ENCODE peak calls at places on chromosomes 3 and 15, in ten cellular contexts. G is fibroblast of pulmonary artery; P is brain microvascular endothelial cell; L is coronary artery; M is stomach; T is Peyer's patch; Y is H7; Z is adrenal gland; C is OCI-LY7; H is CD8-positive, alpha-beta T cell. J is an unnamed sample.

GRCh38 chr15:74682954-74683353 is 12.9 kb downstream of the EDC3 start:
- DNase-seq in L (no peak), H (no peak), C (no peak), M (no peak), Z (no peak), G (no peak), Y (no peak), P (no peak), T (no peak), J (no peak)

GRCh38 chr3:181886676-181887075 is 175.0 kb downstream of the SOX2 start:
- DNase-seq in H (no peak), T (no peak), L (no peak), M (no peak), P (no peak), G (no peak), Z (no peak), C (no peak), Y (no peak), J (no peak)

GRCh38 chr3:131602011-131602779 is 99.4 kb upstream of the MRPL3 start:
- DNase-seq in M (no peak), H (no peak), P (no peak), T (no peak), Y (no peak), C (no peak), G (no peak), Z (no peak), L (no peak), J (no peak)

GRCh38 chr15:78059110-78059839 is 18.2 kb downstream of the TBC1D2B start:
- DNase-seq in T (no peak), M (no peak), Z (no peak), G (peak), H (no peak), C (peak), Y (no peak), L (no peak), P (no peak), J (no peak)

GRCh38 chr15:31349233-31350141 is 22.9 kb downstream of the KLF13 start:
- DNase-seq in Z (no peak), Y (no peak), P (no peak), M (no peak), C (no peak), H (no peak), G (no peak), T (no peak), L (no peak), J (no peak)

GRCh38 chr3:176714034-176714433 is 483.2 kb downstream of the TBL1XR1 start:
- DNase-seq in C (no peak), M (no peak), Z (no peak), T (no peak), Y (no peak), L (no peak), P (no peak), G (no peak), H (no peak), J (no peak)

GRCh38 chr3:18189651-18190050 is 235.5 kb downstream of the SATB1 start:
- DNase-seq in P (peak), Z (no peak), G (no peak), C (no peak), Y (no peak), T (no peak), L (no peak), M (no peak), H (no peak), J (no peak)

GRCh38 chr15:76674883-76675282 is 230.3 kb downstream of the SCAPER start:
- DNase-seq in G (peak), P (peak), L (no peak), M (no peak), Z (no peak), H (no peak), C (no peak), T (no peak), Y (no peak), J (no peak)

GRCh38 chr3:63972196-63972595 is 51.1 kb downstream of the PSMD6 start:
- DNase-seq in Y (no peak), Z (no peak), G (peak), M (no peak), L (no peak), H (no peak), P (peak), C (no peak), T (no peak), J (no peak)

GRCh38 chr3:94862703-94863102 is 799.8 kb downstream of the NSUN3 start:
- DNase-seq in G (peak), Y (peak), L (peak), P (peak), T (no peak), C (peak), Z (peak), H (no peak), M (no peak), J (no peak)

DNA sequence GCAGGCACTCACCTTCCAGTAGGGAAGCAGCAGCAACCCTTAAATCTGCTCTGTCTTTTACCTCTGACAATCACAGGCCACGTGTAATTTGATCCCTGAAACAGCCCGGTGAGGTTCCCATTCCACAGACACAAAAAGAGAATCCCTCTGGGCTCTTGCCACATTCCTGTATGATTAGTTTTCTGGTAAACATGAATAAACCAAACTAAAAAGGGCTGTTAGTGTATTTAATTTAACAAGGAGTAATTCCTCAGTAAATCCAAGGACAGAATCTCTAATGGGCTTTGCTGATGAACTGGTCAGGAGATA is 186.9 kb downstream of the FAM43A start:
- DNase-seq in C (no peak), Z (no peak), H (no peak), G (peak), M (no peak), L (no peak), Y (peak), T (no peak), P (no peak), J (no peak)
- H3K4me3 ChIP-seq in C (no peak), Z (no peak), H (no peak), G (no peak), M (no peak), L (no peak), Y (no peak), T (no peak), P (no peak), J (no peak)

GRCh38 chr3:62951037-62951613 is 75.9 kb upstream of the CADPS start:
- DNase-seq in L (no peak), G (no peak), C (no peak), T (no peak), Z (no peak), M (no peak), Y (no peak), P (no peak), H (no peak), J (no peak)
- H3K4me3 ChIP-seq in L (no peak), G (no peak), C (no peak), T (no peak), Z (no peak), M (no peak), Y (peak), P (no peak), H (no peak), J (no peak)

GRCh38 chr3:194206375-194206774 is 70.4 kb downstream of the HES1 start:
- DNase-seq in C (no peak), L (no peak), Z (peak), H (no peak), P (no peak), M (no peak), T (peak), G (peak), Y (no peak), J (peak)
- H3K4me3 ChIP-seq in C (no peak), L (no peak), Z (no peak), H (no peak), P (no peak), M (no peak), T (no peak), G (no peak), Y (no peak), J (no peak)

DNA sequence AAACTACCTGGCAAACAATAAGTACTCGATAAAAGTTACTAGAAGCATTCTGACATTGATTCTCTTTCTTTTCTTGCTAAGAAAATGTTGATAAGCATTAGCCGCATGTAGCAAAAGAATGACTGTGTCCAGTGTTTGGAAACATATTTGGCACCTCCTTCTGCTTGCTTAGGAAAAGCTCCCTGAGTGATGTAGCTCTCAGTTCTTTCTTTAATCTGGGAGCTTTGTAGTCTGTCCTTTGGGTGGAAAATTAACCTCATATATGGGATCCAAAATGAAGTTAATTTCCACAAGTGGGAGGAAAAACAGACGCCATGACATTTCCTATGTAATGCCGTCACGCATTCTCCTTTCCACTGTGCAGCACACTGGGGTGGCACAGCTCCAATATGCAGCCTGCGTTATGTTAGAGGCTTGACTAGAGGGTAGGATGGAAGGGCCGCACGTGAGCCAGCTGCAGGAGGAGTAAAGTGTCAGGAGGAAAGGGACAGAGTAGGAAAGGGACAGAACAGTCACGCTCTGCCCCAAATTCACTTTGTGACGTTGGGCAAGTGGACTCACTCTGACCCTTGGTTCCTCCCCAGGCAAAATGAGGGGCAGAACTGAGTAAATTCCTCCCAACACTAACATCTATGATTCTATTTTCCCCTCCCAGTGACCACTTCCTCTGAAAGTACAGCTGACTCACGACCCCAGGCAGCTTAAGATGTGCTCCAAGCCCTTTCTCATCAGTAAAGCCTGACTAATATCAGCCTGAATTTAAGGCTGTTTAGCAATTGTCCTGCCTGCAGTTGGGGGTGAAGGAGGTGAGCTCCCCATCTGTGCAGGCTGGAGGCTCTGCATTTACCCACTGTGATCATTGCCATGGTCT is 176.4 kb upstream of the PFN2 start:
- DNase-seq in M (no peak), C (no peak), G (peak), H (no peak), L (no peak), Z (no peak), P (peak), T (no peak), Y (no peak), J (no peak)
- H3K4me3 ChIP-seq in M (no peak), C (no peak), G (peak), H (no peak), L (no peak), Z (no peak), P (peak), T (no peak), Y (no peak), J (no peak)

GRCh38 chr15:65841121-65841930 is 28.0 kb upstream of the RAB11A start:
- DNase-seq in C (no peak), M (no peak), H (no peak), T (no peak), Y (no peak), L (no peak), Z (no peak), P (peak), G (peak), J (no peak)
- H3K4me3 ChIP-seq in C (no peak), M (no peak), H (no peak), T (no peak), Y (no peak), L (peak), Z (no peak), P (no peak), G (peak), J (no peak)

DNA sequence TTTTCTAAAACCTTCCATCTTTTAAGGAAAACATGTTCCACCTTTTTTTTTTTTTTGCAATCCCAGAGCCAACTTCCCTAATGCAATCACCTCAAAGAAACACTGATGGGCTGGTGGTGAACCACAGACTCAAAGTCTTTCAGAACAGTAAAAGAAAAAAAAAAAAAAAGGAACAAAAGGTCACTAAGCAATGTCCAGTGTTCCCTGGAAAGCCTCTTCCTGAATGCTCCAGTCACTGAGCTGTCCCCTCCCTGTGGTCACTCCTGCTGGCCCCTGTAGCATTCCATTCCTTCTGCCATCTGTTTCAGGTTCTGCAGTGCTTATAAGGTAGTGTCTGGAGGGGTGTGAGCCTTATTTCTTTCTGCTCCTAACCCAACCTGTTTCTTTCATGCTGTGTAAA is 53.3 kb downstream of the AAGAB start:
- DNase-seq in Z (no peak), Y (no peak), C (no peak), P (no peak), M (no peak), G (no peak), T (no peak), H (no peak), L (no peak), J (no peak)
- H3K4me3 ChIP-seq in Z (no peak), Y (no peak), C (no peak), P (no peak), M (no peak), G (no peak), T (no peak), H (no peak), L (no peak), J (no peak)

GRCh38 chr3:149377408-149378111 is at the start of gene TM4SF1:
- DNase-seq in P (peak), Y (peak), H (no peak), Z (peak), L (peak), M (peak), G (peak), T (no peak), C (no peak), J (no peak)
- H3K4me3 ChIP-seq in P (peak), Y (no peak), H (no peak), Z (peak), L (peak), M (peak), G (peak), T (peak), C (no peak), J (peak)

GRCh38 chr15:67533873-67534272 is 8.6 kb upstream of the MAP2K5 start:
- DNase-seq in Y (no peak), P (no peak), T (no peak), G (no peak), H (no peak), L (no peak), M (no peak), C (no peak), Z (no peak), J (no peak)
- H3K4me3 ChIP-seq in Y (no peak), P (no peak), T (no peak), G (no peak), H (no peak), L (no peak), M (no peak), C (no peak), Z (no peak), J (no peak)

DNA sequence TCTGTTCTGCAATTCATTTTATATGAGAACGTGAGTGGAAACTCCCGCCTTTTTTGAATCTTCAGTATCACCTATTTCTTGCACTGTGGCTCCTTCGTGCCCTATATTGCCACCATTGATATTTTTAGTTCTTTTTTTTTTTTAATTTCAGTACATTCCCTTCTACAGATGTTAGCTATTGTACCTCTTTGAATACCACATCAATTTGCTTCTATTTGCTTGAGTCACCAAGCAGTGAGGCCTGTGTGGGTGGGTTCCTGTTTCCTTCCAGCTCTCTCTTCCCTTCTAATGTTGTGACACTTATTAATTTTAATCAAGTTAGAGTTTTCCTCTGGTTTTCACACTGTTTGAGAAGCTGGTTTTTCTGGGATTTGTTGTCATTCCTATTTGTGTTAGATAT is 8.7 kb downstream of the HACD2 start:
- DNase-seq in Z (no peak), P (no peak), T (no peak), M (no peak), Y (no peak), C (no peak), G (peak), H (no peak), L (no peak), J (no peak)
- H3K4me3 ChIP-seq in Z (no peak), P (no peak), T (no peak), M (no peak), Y (no peak), C (no peak), G (no peak), H (no peak), L (no peak), J (no peak)